ENCODE peak calls at places on chromosomes 7 and 10, in six cellular contexts. O is cardiac muscle cell, L is IMR-90, W is mammary epithelial cell, Z is fibroblast of pulmonary artery, K is body of pancreas. F is an unnamed sample.

GRCh38 chr10:83932245-83932644 is 207.1 kb upstream of the GHITM start:
- DNase-seq in O (no peak), L (no peak), W (no peak), Z (no peak), K (no peak), F (no peak)

GRCh38 chr10:80413152-80413996 is 5.0 kb downstream of the PRXL2A start:
- DNase-seq in O (peak; percentile 83), L (peak; percentile 44), W (peak; percentile 76), Z (peak; percentile 87), K (peak; percentile 16), F (peak; percentile 97)

GRCh38 chr10:113475381-113475807 is 77.5 kb upstream of the HABP2 start:
- DNase-seq in O (peak; percentile 21), L (no peak), W (peak; percentile 64), Z (peak; percentile 6), K (peak; percentile 41), F (peak; percentile 64)

GRCh38 chr7:141588912-141589311 is 37.7 kb downstream of the AGK start:
- DNase-seq in O (no peak), L (no peak), W (no peak), Z (no peak), K (no peak), F (no peak)

GRCh38 chr10:21172774-21173432 is 275.8 kb upstream of the NEBL start:
- DNase-seq in O (peak; percentile 33), L (no peak), W (no peak), Z (no peak), K (peak; percentile 36), F (peak; percentile 23)

GRCh38 chr7:26011039-26011696 is 140.8 kb upstream of the NFE2L3 start:
- DNase-seq in O (no peak), L (no peak), W (no peak), Z (no peak), K (no peak), F (no peak)

GRCh38 chr7:87420173-87420572 is 55.3 kb downstream of the ABCB4 start:
- DNase-seq in O (no peak), L (no peak), W (no peak), Z (no peak), K (no peak), F (no peak)

GRCh38 chr10:70777063-70777875 is 7.9 kb downstream of the TBATA start:
- DNase-seq in O (no peak), L (no peak), W (no peak), Z (no peak), K (no peak), F (no peak)

GRCh38 chr10:31708513-31708912 is 220.1 kb downstream of the ARHGAP12 start:
- DNase-seq in O (no peak), L (no peak), W (no peak), Z (peak; percentile 24), K (no peak), F (no peak)

GRCh38 chr7:155193716-155194115 is 104.0 kb upstream of the INSIG1 start:
- DNase-seq in O (no peak), L (no peak), W (no peak), Z (no peak), K (no peak), F (no peak)

GRCh38 chr7:42673951-42674350 is 237.9 kb downstream of the C7orf25 start:
- DNase-seq in O (no peak), L (no peak), W (no peak), Z (no peak), K (no peak), F (no peak)

GRCh38 chr7:146027243-146027642 is 89.4 kb upstream of the CNTNAP2 start:
- DNase-seq in O (no peak), L (no peak), W (no peak), Z (no peak), K (no peak), F (no peak)

GRCh38 chr10:92742331-92743228 is 52.8 kb downstream of the HHEX start:
- DNase-seq in O (no peak), L (no peak), W (no peak), Z (no peak), K (peak; percentile 26), F (no peak)

GRCh38 chr10:97685395-97685958 is 1.6 kb downstream of the AVPI1 start:
- DNase-seq in O (peak; percentile 62), L (peak; percentile 58), W (peak; percentile 58), Z (peak; percentile 36), K (peak; percentile 36), F (peak; percentile 67)

GRCh38 chr7:140641532-140642191 is 1.0 kb upstream of the DENND2A start:
- DNase-seq in O (no peak), L (no peak), W (no peak), Z (no peak), K (no peak), F (no peak)

GRCh38 chr10:112230325-112230988 is 46.9 kb upstream of the GPAM start:
- DNase-seq in O (no peak), L (peak; percentile 58), W (no peak), Z (peak; percentile 14), K (no peak), F (peak; percentile 11)

GRCh38 chr10:61628199-61628874 is 34.4 kb upstream of the CABCOCO1 start:
- DNase-seq in O (peak; percentile 62), L (peak; percentile 73), W (peak; percentile 24), Z (peak; percentile 67), K (no peak), F (peak; percentile 57)

GRCh38 chr7:132239422-132239994 is 336.8 kb downstream of the PLXNA4 start:
- DNase-seq in O (no peak), L (no peak), W (peak; percentile 37), Z (no peak), K (no peak), F (peak; percentile 68)

GRCh38 chr7:147406521-147407115 is 1183.9 kb upstream of the C7orf33 start:
- DNase-seq in O (peak; percentile 17), L (peak; percentile 37), W (no peak), Z (peak; percentile 58), K (no peak), F (no peak)

GRCh38 chr10:103528551-103528950 is 35.0 kb downstream of the NEURL1 start:
- DNase-seq in O (no peak), L (no peak), W (no peak), Z (no peak), K (no peak), F (no peak)

GRCh38 chr10:100345570-100346330 is 1.3 kb upstream of the SCD start:
- DNase-seq in O (peak; percentile 74), L (peak; percentile 74), W (peak; percentile 32), Z (peak; percentile 78), K (no peak), F (peak; percentile 33)

GRCh38 chr10:98459385-98459784 is 12.7 kb upstream of the HPS1 start:
- DNase-seq in O (no peak), L (no peak), W (no peak), Z (no peak), K (no peak), F (no peak)

GRCh38 chr10:121183241-121183640 is 332.1 kb downstream of the WDR11 start:
- DNase-seq in O (no peak), L (no peak), W (no peak), Z (no peak), K (no peak), F (no peak)

GRCh38 chr10:86139066-86139657 is 227.4 kb downstream of the GRID1 start:
- DNase-seq in O (peak; percentile 18), L (no peak), W (no peak), Z (no peak), K (peak; percentile 31), F (no peak)

GRCh38 chr10:34078798-34079470 is 736.2 kb downstream of the PARD3 start:
- DNase-seq in O (peak; percentile 91), L (no peak), W (peak; percentile 27), Z (peak; percentile 95), K (peak; percentile 38), F (no peak)

GRCh38 chr7:143484059-143484458 is 6.4 kb downstream of the TAS2R41 start:
- DNase-seq in O (no peak), L (peak; percentile 21), W (no peak), Z (no peak), K (no peak), F (no peak)

GRCh38 chr7:80635533-80635932 is 2.9 kb upstream of the CD36 start:
- DNase-seq in O (no peak), L (peak; percentile 58), W (no peak), Z (no peak), K (no peak), F (no peak)

GRCh38 chr7:118153551-118154177 is 30.3 kb upstream of the LSM8 start:
- DNase-seq in O (peak; percentile 46), L (peak; percentile 33), W (peak; percentile 36), Z (peak; percentile 46), K (peak; percentile 39), F (peak; percentile 57)

GRCh38 chr7:80054356-80054755 is 80.3 kb upstream of the GNAI1 start:
- DNase-seq in O (peak; percentile 13), L (peak; percentile 92), W (peak; percentile 9), Z (peak; percentile 44), K (no peak), F (peak; percentile 12)

GRCh38 chr7:143331179-143331825 is 15.4 kb downstream of the CLCN1 start:
- DNase-seq in O (peak; percentile 80), L (peak; percentile 96), W (peak; percentile 89), Z (peak; percentile 83), K (peak; percentile 45), F (peak; percentile 90)

GRCh38 chr7:78377532-78377931 is 579.0 kb downstream of the PHTF2 start:
- DNase-seq in O (no peak), L (no peak), W (no peak), Z (no peak), K (no peak), F (no peak)
- TF ChIP-seq CTCF in O (no peak), L (no peak), W (no peak), Z (no peak), K (no peak), F (no peak)

GRCh38 chr10:60573342-60573741 is 183.7 kb upstream of the ANK3 start:
- DNase-seq in O (no peak), L (no peak), W (no peak), Z (no peak), K (no peak), F (no peak)
- H3K4me3 ChIP-seq in O (peak overlapping the region; percentile 37), L (no peak overlapping the region), W (no peak overlapping the region), Z (no peak overlapping the region), K (no peak overlapping the region), F (no peak overlapping the region)

GRCh38 chr7:119908948-119909347 is 364.0 kb upstream of the KCND2 start:
- DNase-seq in O (no peak), L (no peak), W (no peak), Z (no peak), K (no peak), F (no peak)
- TF ChIP-seq CTCF in O (no peak), L (no peak), W (no peak), Z (no peak), K (no peak), F (no peak)

GRCh38 chr7:101137651-101138148 is 10.8 kb downstream of the SERPINE1 start:
- DNase-seq in O (peak; percentile 33), L (no peak), W (peak; percentile 35), Z (peak; percentile 67), K (no peak), F (no peak)
- H3K4me3 ChIP-seq in O (no peak overlapping the region), L (no peak overlapping the region), W (no peak overlapping the region), Z (no peak overlapping the region), K (no peak overlapping the region), F (no peak overlapping the region)

F was measured in epithelial cell of esophagus.